ENCODE peak calls at places on chromosomes 1 and 21, in six cellular contexts. U is CD8-positive, alpha-beta T cell; A is progenitor cell of endocrine pancreas; O is HCT116; C is AG09309; D is PC-3. B is an unnamed sample.

GRCh38 chr1:38474738-38475623 is 384.6 kb downstream of the RRAGC start:
- DNase-seq in U (no peak), A (no peak), O (no peak), C (no peak), D (no peak), B (peak)

GRCh38 chr1:4090556-4090955 is 190.5 kb upstream of the C1orf174 start:
- DNase-seq in U (no peak), A (no peak), O (no peak), C (no peak), D (no peak), B (no peak)

GRCh38 chr1:111208921-111209320 is 8.5 kb upstream of the DENND2D start:
- DNase-seq in U (no peak), A (no peak), O (no peak), C (no peak), D (peak), B (no peak)

GRCh38 chr1:54582566-54583306 is 34.7 kb downstream of the ACOT11 start:
- DNase-seq in U (no peak), A (no peak), O (no peak), C (no peak), D (no peak), B (no peak)

GRCh38 chr1:201707027-201707426 is 121.9 kb upstream of the IPO9 start:
- DNase-seq in U (no peak), A (no peak), O (no peak), C (no peak), D (no peak), B (no peak)

GRCh38 chr1:3557366-3557765 is 53.9 kb downstream of the MEGF6 start:
- DNase-seq in U (no peak), A (no peak), O (no peak), C (no peak), D (no peak), B (no peak)

GRCh38 chr1:185017338-185017737 is 28.0 kb upstream of the RNF2 start:
- DNase-seq in U (no peak), A (no peak), O (peak), C (peak), D (peak), B (no peak)

GRCh38 chr1:184827600-184828368 is 73.1 kb upstream of the EDEM3 start:
- DNase-seq in U (no peak), A (no peak), O (no peak), C (peak), D (peak), B (no peak)

GRCh38 chr1:55716151-55716550 is 501.0 kb upstream of the USP24 start:
- DNase-seq in U (no peak), A (no peak), O (no peak), C (no peak), D (no peak), B (no peak)

GRCh38 chr1:866095-866494 is 57.6 kb upstream of the SAMD11 start:
- DNase-seq in U (no peak), A (no peak), O (no peak), C (no peak), D (no peak), B (no peak)

GRCh38 chr1:68191717-68192116 is 40.6 kb downstream of the WLS start:
- DNase-seq in U (no peak), A (no peak), O (no peak), C (no peak), D (no peak), B (no peak)

GRCh38 chr1:2789164-2789985 is 12.1 kb downstream of the TTC34 start:
- DNase-seq in U (no peak), A (no peak), O (no peak), C (no peak), D (no peak), B (no peak)

GRCh38 chr1:9903801-9904527 is 6.1 kb downstream of the CTNNBIP1 start:
- DNase-seq in U (no peak), A (no peak), O (no peak), C (no peak), D (no peak), B (no peak)

GRCh38 chr1:19811206-19811851 is 3.8 kb downstream of the RNF186 start:
- DNase-seq in U (peak), A (no peak), O (peak), C (no peak), D (peak), B (no peak)

DNA sequence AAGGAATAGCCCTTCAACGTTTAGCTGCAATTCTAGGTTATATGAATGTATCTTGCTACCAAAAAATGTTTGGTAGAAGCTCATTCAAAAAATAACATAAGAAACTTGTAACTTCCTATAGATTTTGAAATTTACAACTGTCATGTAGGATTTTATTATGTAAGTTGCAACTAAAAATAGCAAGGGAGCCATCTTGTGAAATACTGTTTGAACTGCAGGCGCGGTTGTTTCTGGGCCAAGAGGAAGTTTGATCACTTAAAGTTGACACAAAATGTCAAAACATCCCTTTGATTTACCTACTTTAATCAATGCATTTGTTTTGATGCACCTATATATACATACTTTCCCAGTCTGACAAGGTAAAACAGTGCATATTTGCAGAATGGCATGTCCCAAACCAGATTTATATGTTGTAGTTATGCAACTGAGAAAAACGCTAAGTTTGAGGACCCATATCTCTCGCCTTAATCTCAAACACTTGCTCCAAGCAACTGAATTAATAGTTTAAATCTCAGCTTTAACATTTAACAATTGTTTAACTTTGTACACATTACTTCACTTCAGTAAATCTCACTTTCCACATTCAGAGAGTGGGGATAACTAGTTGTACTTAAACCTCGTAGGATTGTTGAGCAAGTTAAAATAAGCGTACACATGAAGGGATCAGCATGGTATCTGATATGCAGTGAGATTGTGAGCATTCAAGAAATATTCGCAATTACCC is 63.9 kb downstream of the KCNK2 start:
- DNase-seq in U (no peak), A (no peak), O (peak), C (no peak), D (peak), B (no peak)
- TF ChIP-seq CTCF in U (no peak), A (peak), O (peak), C (peak), D (peak), B (no peak)

GRCh38 chr1:153750026-153750995 is 22.5 kb downstream of the INTS3 start:
- DNase-seq in U (no peak), A (no peak), O (no peak), C (no peak), D (no peak), B (no peak)
- TF ChIP-seq CTCF in U (no peak), A (no peak), O (no peak), C (peak), D (no peak), B (no peak)

DNA sequence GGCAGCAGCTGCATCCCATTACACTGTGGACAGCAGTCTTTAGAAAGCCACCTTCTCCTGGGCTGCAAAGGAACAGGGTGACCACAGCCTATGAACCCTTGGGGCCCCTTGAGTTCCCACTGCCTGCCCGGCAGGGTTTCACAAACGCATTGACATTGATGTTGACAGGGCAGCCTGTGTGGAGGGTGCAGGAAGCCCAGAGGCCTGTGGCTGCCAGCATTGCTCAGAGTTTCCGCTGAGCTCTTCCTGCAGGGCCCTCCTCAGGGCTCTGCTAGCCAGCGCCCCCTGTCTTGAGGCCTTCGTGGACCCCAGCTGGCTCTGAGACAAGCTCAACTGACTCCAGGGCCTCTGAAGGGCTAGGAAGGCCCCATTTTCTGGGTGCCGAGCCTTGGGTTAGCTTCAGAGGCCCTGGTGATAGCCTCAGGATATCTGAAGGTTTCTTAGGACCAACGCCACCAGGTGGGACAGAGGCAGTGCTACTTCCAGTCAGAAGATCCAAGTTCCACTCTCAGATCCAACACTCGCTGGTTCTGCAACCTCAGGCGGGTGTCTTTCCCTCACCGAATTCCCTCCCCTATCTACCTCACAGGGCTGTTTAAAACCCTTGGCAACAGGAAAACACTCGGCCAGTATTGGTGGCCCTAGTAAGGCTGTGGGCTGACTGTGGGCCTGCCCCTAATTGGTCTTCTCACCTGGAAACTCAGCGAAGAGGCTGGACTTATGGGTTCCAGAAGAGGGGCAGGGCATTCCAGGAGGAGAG is 27.2 kb upstream of the EPS8L3 start:
- DNase-seq in U (peak), A (no peak), O (peak), C (no peak), D (no peak), B (no peak)
- TF ChIP-seq CTCF in U (peak), A (peak), O (peak), C (peak), D (no peak), B (no peak)

GRCh38 chr1:151739590-151740355 is 18.5 kb downstream of the RIIAD1 start:
- DNase-seq in U (no peak), A (no peak), O (no peak), C (no peak), D (peak), B (no peak)
- TF ChIP-seq CTCF in U (no peak), A (no peak), O (no peak), C (no peak), D (peak), B (no peak)

DNA sequence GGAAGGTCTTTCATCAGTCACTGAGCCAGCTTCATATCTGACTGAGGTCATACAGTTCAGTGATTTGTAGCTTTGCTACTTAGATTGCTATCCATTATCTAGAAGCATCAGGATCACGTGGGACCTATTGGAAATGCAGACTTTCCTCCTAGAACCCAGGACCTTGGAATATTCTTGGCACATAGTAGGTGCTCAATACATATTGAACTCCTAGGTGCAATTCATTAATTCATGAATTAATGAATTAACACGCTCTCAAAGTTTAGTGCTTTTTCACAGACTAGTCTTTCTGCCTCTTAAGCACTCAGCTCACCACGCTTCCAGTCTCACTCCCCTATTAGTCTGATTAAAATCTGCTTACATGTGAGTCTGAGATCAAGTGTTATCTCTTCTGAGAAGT is 12.1 kb downstream of the METTL18 start:
- DNase-seq in U (no peak), A (no peak), O (no peak), C (no peak), D (no peak), B (no peak)
- TF ChIP-seq CTCF in U (no peak), A (no peak), O (no peak), C (no peak), D (no peak), B (no peak)

GRCh38 chr21:30958737-30959136 is 77.4 kb upstream of the KRTAP11-1 start:
- DNase-seq in U (no peak), A (no peak), O (no peak), C (no peak), D (no peak), B (no peak)

GRCh38 chr21:30962013-30962412 is 76.3 kb downstream of the KRTAP19-8 start:
- DNase-seq in U (no peak), A (no peak), O (no peak), C (no peak), D (peak), B (no peak)
- TF ChIP-seq CTCF in U (no peak), A (peak), O (no peak), C (no peak), D (peak), B (no peak)

DNA sequence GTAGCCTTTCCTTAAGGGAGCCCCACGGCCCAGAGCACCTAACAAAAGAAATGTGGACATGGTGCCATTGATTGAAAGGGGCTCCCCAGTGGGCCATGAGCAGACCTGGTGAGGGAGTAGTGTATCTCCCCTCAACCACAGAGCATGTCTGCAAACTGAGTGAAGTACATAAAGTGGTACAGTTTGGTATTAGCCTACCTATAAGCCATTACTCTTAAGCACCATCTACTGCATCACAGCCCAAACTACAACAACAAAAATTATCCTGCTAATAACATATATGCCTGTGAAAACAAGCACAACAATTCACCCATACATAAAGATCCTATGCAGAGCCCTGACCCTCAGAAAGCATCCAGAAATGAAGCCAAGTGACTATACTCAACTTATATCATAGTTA is 407.8 kb downstream of the PTPRC start:
- DNase-seq in U (no peak), A (no peak), O (no peak), C (no peak), D (peak), B (no peak)
- TF ChIP-seq CTCF in U (no peak), A (no peak), O (peak), C (peak), D (peak), B (no peak)

DNA sequence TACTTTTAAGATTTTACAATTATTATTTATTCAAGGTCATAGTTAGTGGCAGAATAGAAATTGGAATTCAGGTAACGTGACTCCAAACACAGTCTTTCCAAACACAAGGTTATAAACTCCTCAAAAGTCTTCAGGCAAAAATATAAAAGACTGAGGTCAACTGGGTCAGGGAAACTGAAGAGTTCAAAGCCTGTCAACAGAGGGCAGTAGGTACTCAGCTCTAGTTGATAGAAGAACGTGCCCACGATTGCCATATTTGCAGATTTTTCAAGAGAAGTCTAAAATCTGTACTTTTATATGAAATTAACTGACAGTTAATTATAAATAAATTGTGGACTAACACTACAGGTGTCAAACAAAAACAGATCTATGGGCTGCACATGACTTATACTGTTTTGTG is 135.0 kb downstream of the LHX4 start:
- DNase-seq in U (no peak), A (no peak), O (no peak), C (no peak), D (peak), B (no peak)
- TF ChIP-seq CTCF in U (no peak), A (peak), O (no peak), C (no peak), D (peak), B (no peak)

GRCh38 chr1:72846891-72847290 is 564.6 kb upstream of the NEGR1 start:
- DNase-seq in U (no peak), A (no peak), O (no peak), C (no peak), D (no peak), B (no peak)

GRCh38 chr1:72848997-72849396 is 566.7 kb upstream of the NEGR1 start:
- DNase-seq in U (no peak), A (no peak), O (no peak), C (no peak), D (no peak), B (no peak)

GRCh38 chr1:72846476-72846875 is 564.1 kb upstream of the NEGR1 start:
- DNase-seq in U (no peak), A (no peak), O (no peak), C (no peak), D (no peak), B (no peak)

GRCh38 chr1:72845981-72846380 is 563.6 kb upstream of the NEGR1 start:
- DNase-seq in U (no peak), A (no peak), O (no peak), C (no peak), D (no peak), B (no peak)

DNA sequence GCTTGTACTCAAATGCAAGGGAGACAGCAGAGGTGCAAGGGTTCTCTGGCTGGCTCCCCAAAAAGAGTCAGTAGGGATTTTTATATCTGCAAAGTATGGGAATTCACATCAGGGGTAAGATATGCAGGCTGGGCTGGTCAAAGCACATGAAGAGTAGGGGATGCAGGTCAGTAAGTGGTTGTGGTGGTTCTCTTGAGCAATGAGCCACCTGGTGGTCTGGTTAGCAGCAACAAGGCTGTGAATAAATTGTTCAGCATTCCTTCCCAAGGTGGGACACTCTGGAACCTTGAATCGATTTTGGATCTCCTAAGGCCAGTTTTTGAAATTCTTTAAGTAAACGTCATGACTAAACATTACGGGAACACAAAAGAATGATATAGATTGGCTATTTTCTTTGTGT is 563.0 kb upstream of the NEGR1 start:
- DNase-seq in U (no peak), A (no peak), O (no peak), C (no peak), D (peak), B (no peak)
- TF ChIP-seq CTCF in U (no peak), A (peak), O (no peak), C (peak), D (peak), B (no peak)